ENCODE peak calls at places on chromosome 15, in four cellular contexts. G is B cell, Q is frontal cortex, U is HTR-8/SVneo. O is an unnamed sample.

GRCh38 chr15:67174446-67174845 is 80.0 kb downstream of the AAGAB start:
- DNase-seq in G (no peak), Q (no peak), U (no peak), O (no peak)

GRCh38 chr15:25731411-25731810 is 131.7 kb downstream of the ATP10A start:
- DNase-seq in G (no peak), Q (no peak), U (no peak), O (no peak)

GRCh38 chr15:45133561-45133920 is 3.7 kb downstream of the DUOX1 start:
- DNase-seq in G (no peak), Q (no peak), U (no peak), O (no peak)

GRCh38 chr15:93929375-93930094 is 301.8 kb upstream of the MCTP2 start:
- DNase-seq in G (no peak), Q (peak; percentile 12), U (no peak), O (no peak)

GRCh38 chr15:79090487-79091203 is at the start of gene RASGRF1:
- DNase-seq in G (peak; percentile 10), Q (peak; percentile 34), U (no peak), O (no peak)

GRCh38 chr15:83850015-83850414 is 196.1 kb downstream of the ADAMTSL3 start:
- DNase-seq in G (no peak), Q (no peak), U (no peak), O (no peak)

GRCh38 chr15:60916674-60917468 is 312.2 kb downstream of the RORA start:
- DNase-seq in G (peak; percentile 84), Q (peak; percentile 37), U (peak; percentile 51), O (peak; percentile 78)

GRCh38 chr15:83312046-83312445 is 27.6 kb upstream of the BNC1 start:
- DNase-seq in G (no peak), Q (no peak), U (no peak), O (no peak)

GRCh38 chr15:58568157-58568571 is 136.4 kb downstream of the LIPC start:
- DNase-seq in G (no peak), Q (no peak), U (no peak), O (no peak)

GRCh38 chr15:73996939-73997338 is 2.4 kb downstream of the PML start:
- DNase-seq in G (peak; percentile 46), Q (no peak), U (no peak), O (no peak)

GRCh38 chr15:48695088-48695834 is 49.8 kb upstream of the FBN1 start:
- DNase-seq in G (no peak), Q (no peak), U (no peak), O (no peak)

GRCh38 chr15:56608140-56608778 is 125.0 kb downstream of the ZNF280D start:
- DNase-seq in G (peak; percentile 44), Q (no peak), U (no peak), O (no peak)

GRCh38 chr15:64883997-64884511 is 27.6 kb upstream of the ANKDD1A start:
- DNase-seq in G (peak; percentile 66), Q (no peak), U (peak; percentile 82), O (no peak)

GRCh38 chr15:25893621-25894020 is 30.5 kb upstream of the ATP10A start:
- DNase-seq in G (no peak), Q (no peak), U (no peak), O (no peak)

GRCh38 chr15:91469627-91470567 is 369.8 kb downstream of the SV2B start:
- DNase-seq in G (no peak), Q (no peak), U (no peak), O (no peak)

GRCh38 chr15:20645956-20646355 is 104.4 kb upstream of the GOLGA6L6 start:
- DNase-seq in G (peak; percentile 53), Q (no peak), U (no peak), O (no peak)

GRCh38 chr15:60315878-60316277 is 81.9 kb downstream of the ANXA2 start:
- DNase-seq in G (no peak), Q (no peak), U (no peak), O (no peak)

GRCh38 chr15:29018983-29019875 is 133.5 kb downstream of the APBA2 start:
- DNase-seq in G (no peak), Q (no peak), U (no peak), O (no peak)

GRCh38 chr15:61393949-61394348 is 164.8 kb upstream of the RORA start:
- DNase-seq in G (no peak), Q (no peak), U (no peak), O (no peak)

GRCh38 chr15:66456211-66456610 is 41.4 kb downstream of the SNAPC5 start:
- DNase-seq in G (no peak), Q (no peak), U (no peak), O (no peak)

GRCh38 chr15:60392601-60392985 is 5.2 kb downstream of the ANXA2 start:
- DNase-seq in G (no peak), Q (no peak), U (no peak), O (no peak)

GRCh38 chr15:79779739-79780138 is 117.1 kb downstream of the MTHFS start:
- DNase-seq in G (no peak), Q (no peak), U (no peak), O (no peak)

GRCh38 chr15:101434032-101434920 is 55.2 kb downstream of the PCSK6 start:
- DNase-seq in G (no peak), Q (no peak), U (no peak), O (no peak)

GRCh38 chr15:68479406-68479805 is 47.4 kb upstream of the ITGA11 start:
- DNase-seq in G (no peak), Q (no peak), U (peak; percentile 19), O (no peak)

GRCh38 chr15:57751177-57751800 is 44.8 kb downstream of the POLR2M start:
- DNase-seq in G (no peak), Q (peak; percentile 54), U (peak; percentile 42), O (no peak)

GRCh38 chr15:100895721-100896120 is 16.1 kb downstream of the ALDH1A3 start:
- DNase-seq in G (no peak), Q (no peak), U (no peak), O (no peak)